ENCODE peak calls at places on chromosomes 2 and 18, in eight cellular contexts. One of them, this sample, is unnamed.

GRCh38 chr2:160308476-160308875 is 108.4 kb upstream of the ITGB6 start:
- DNase-seq in activated gamma-delta T cell treated with Interleukin-2 at 50 U/mL for 16 hours: no peak
- DNase-seq in posterior cingulate gyrus: no peak
- DNase-seq in left cardiac atrium: no peak
- DNase-seq in NCI-H748 treated with DMSO at 0.1 percent for 48 hours: no peak
- DNase-seq in DMS153: no peak
- DNase-seq in PC-9: no peak
- DNase-seq in psoas muscle: no peak
- DNase-seq in this sample: no peak

GRCh38 chr2:116582850-116583249 is 1231.6 kb upstream of the DDX18 start:
- DNase-seq in left cardiac atrium: no peak
- DNase-seq in DMS153: no peak
- DNase-seq in NCI-H748 treated with DMSO at 0.1 percent for 48 hours: no peak
- DNase-seq in posterior cingulate gyrus: no peak
- DNase-seq in psoas muscle: no peak
- DNase-seq in activated gamma-delta T cell treated with Interleukin-2 at 50 U/mL for 16 hours: no peak
- DNase-seq in PC-9: no peak
- DNase-seq in this sample: no peak

GRCh38 chr2:170371231-170371630 is 193.3 kb downstream of the MYO3B start:
- DNase-seq in activated gamma-delta T cell treated with Interleukin-2 at 50 U/mL for 16 hours: no peak
- DNase-seq in PC-9: no peak
- DNase-seq in NCI-H748 treated with DMSO at 0.1 percent for 48 hours: no peak
- DNase-seq in posterior cingulate gyrus: no peak
- DNase-seq in left cardiac atrium: no peak
- DNase-seq in DMS153: no peak
- DNase-seq in psoas muscle: no peak
- DNase-seq in this sample: no peak

GRCh38 chr2:28544915-28545589 is 49.2 kb downstream of the PLB1 start:
- DNase-seq in activated gamma-delta T cell treated with Interleukin-2 at 50 U/mL for 16 hours: no peak
- DNase-seq in psoas muscle: no peak
- DNase-seq in left cardiac atrium: no peak
- DNase-seq in PC-9: peak; percentile 82
- DNase-seq in NCI-H748 treated with DMSO at 0.1 percent for 48 hours: no peak
- DNase-seq in DMS153: no peak
- DNase-seq in posterior cingulate gyrus: no peak
- DNase-seq in this sample: no peak

GRCh38 chr18:52569492-52569891 is 229.5 kb downstream of the DCC start:
- DNase-seq in activated gamma-delta T cell treated with Interleukin-2 at 50 U/mL for 16 hours: no peak
- DNase-seq in PC-9: no peak
- DNase-seq in psoas muscle: no peak
- DNase-seq in DMS153: no peak
- DNase-seq in NCI-H748 treated with DMSO at 0.1 percent for 48 hours: no peak
- DNase-seq in posterior cingulate gyrus: no peak
- DNase-seq in left cardiac atrium: no peak
- DNase-seq in this sample: no peak

GRCh38 chr2:39024833-39025232 is 96.0 kb downstream of the SOS1 start:
- DNase-seq in activated gamma-delta T cell treated with Interleukin-2 at 50 U/mL for 16 hours: no peak
- DNase-seq in psoas muscle: no peak
- DNase-seq in PC-9: peak; percentile 73
- DNase-seq in NCI-H748 treated with DMSO at 0.1 percent for 48 hours: no peak
- DNase-seq in left cardiac atrium: no peak
- DNase-seq in posterior cingulate gyrus: no peak
- DNase-seq in DMS153: no peak
- DNase-seq in this sample: no peak

GRCh38 chr2:188158337-188159100 is 133.2 kb upstream of the GULP1 start:
- DNase-seq in NCI-H748 treated with DMSO at 0.1 percent for 48 hours: no peak
- DNase-seq in DMS153: no peak
- DNase-seq in activated gamma-delta T cell treated with Interleukin-2 at 50 U/mL for 16 hours: no peak
- DNase-seq in left cardiac atrium: no peak
- DNase-seq in posterior cingulate gyrus: no peak
- DNase-seq in psoas muscle: no peak
- DNase-seq in PC-9: no peak
- DNase-seq in this sample: no peak

GRCh38 chr2:23988371-23988770 is 21.5 kb upstream of the MFSD2B start:
- DNase-seq in posterior cingulate gyrus: no peak
- DNase-seq in PC-9: no peak
- DNase-seq in left cardiac atrium: no peak
- DNase-seq in activated gamma-delta T cell treated with Interleukin-2 at 50 U/mL for 16 hours: no peak
- DNase-seq in NCI-H748 treated with DMSO at 0.1 percent for 48 hours: no peak
- DNase-seq in DMS153: no peak
- DNase-seq in psoas muscle: no peak
- DNase-seq in this sample: no peak

GRCh38 chr18:13614701-13615288 is 111.6 kb downstream of the FAM210A start:
- DNase-seq in left cardiac atrium: peak; percentile 68
- DNase-seq in PC-9: no peak
- DNase-seq in activated gamma-delta T cell treated with Interleukin-2 at 50 U/mL for 16 hours: peak; percentile 38
- DNase-seq in NCI-H748 treated with DMSO at 0.1 percent for 48 hours: no peak
- DNase-seq in psoas muscle: peak; percentile 62
- DNase-seq in posterior cingulate gyrus: no peak
- DNase-seq in DMS153: no peak
- DNase-seq in this sample: no peak

GRCh38 chr2:238308177-238308576 is 12.1 kb upstream of the TRAF3IP1 start:
- DNase-seq in DMS153: no peak
- DNase-seq in posterior cingulate gyrus: no peak
- DNase-seq in psoas muscle: no peak
- DNase-seq in left cardiac atrium: no peak
- DNase-seq in NCI-H748 treated with DMSO at 0.1 percent for 48 hours: no peak
- DNase-seq in activated gamma-delta T cell treated with Interleukin-2 at 50 U/mL for 16 hours: no peak
- DNase-seq in PC-9: no peak
- DNase-seq in this sample: no peak

GRCh38 chr2:216299588-216299987 is 72.7 kb downstream of the MARCHF4 start:
- DNase-seq in PC-9: no peak
- DNase-seq in left cardiac atrium: no peak
- DNase-seq in NCI-H748 treated with DMSO at 0.1 percent for 48 hours: no peak
- DNase-seq in posterior cingulate gyrus: no peak
- DNase-seq in DMS153: no peak
- DNase-seq in activated gamma-delta T cell treated with Interleukin-2 at 50 U/mL for 16 hours: no peak
- DNase-seq in psoas muscle: no peak
- DNase-seq in this sample: no peak

GRCh38 chr2:64120928-64121327 is 23.3 kb downstream of the PELI1 start:
- DNase-seq in DMS153: no peak
- DNase-seq in psoas muscle: no peak
- DNase-seq in PC-9: no peak
- DNase-seq in NCI-H748 treated with DMSO at 0.1 percent for 48 hours: no peak
- DNase-seq in left cardiac atrium: no peak
- DNase-seq in posterior cingulate gyrus: no peak
- DNase-seq in activated gamma-delta T cell treated with Interleukin-2 at 50 U/mL for 16 hours: no peak
- DNase-seq in this sample: no peak

GRCh38 chr2:217151509-217152206 is 291.8 kb upstream of the TNP1 start:
- DNase-seq in left cardiac atrium: no peak
- DNase-seq in posterior cingulate gyrus: no peak
- DNase-seq in NCI-H748 treated with DMSO at 0.1 percent for 48 hours: no peak
- DNase-seq in activated gamma-delta T cell treated with Interleukin-2 at 50 U/mL for 16 hours: no peak
- DNase-seq in PC-9: no peak
- DNase-seq in DMS153: no peak
- DNase-seq in psoas muscle: no peak
- DNase-seq in this sample: no peak

GRCh38 chr2:200469708-200470600 is 39.9 kb downstream of the KCTD18 start:
- DNase-seq in left cardiac atrium: peak; percentile 35
- DNase-seq in DMS153: no peak
- DNase-seq in posterior cingulate gyrus: peak; percentile 70
- DNase-seq in activated gamma-delta T cell treated with Interleukin-2 at 50 U/mL for 16 hours: no peak
- DNase-seq in NCI-H748 treated with DMSO at 0.1 percent for 48 hours: no peak
- DNase-seq in PC-9: no peak
- DNase-seq in psoas muscle: peak; percentile 52
- DNase-seq in this sample: peak; percentile 40

GRCh38 chr2:163859951-163860350 is 124.1 kb upstream of the FIGN start:
- DNase-seq in activated gamma-delta T cell treated with Interleukin-2 at 50 U/mL for 16 hours: no peak
- DNase-seq in psoas muscle: no peak
- DNase-seq in left cardiac atrium: no peak
- DNase-seq in DMS153: no peak
- DNase-seq in posterior cingulate gyrus: no peak
- DNase-seq in PC-9: no peak
- DNase-seq in NCI-H748 treated with DMSO at 0.1 percent for 48 hours: no peak
- DNase-seq in this sample: no peak

GRCh38 chr2:156436477-156437085 is 402 bp downstream of the GPD2 start:
- DNase-seq in NCI-H748 treated with DMSO at 0.1 percent for 48 hours: no peak
- DNase-seq in psoas muscle: no peak
- DNase-seq in DMS153: no peak
- DNase-seq in PC-9: no peak
- DNase-seq in posterior cingulate gyrus: peak; percentile 14
- DNase-seq in activated gamma-delta T cell treated with Interleukin-2 at 50 U/mL for 16 hours: no peak
- DNase-seq in left cardiac atrium: no peak
- DNase-seq in this sample: no peak

GRCh38 chr18:55419132-55419938 is 168.7 kb downstream of the TCF4 start:
- DNase-seq in activated gamma-delta T cell treated with Interleukin-2 at 50 U/mL for 16 hours: no peak
- DNase-seq in left cardiac atrium: no peak
- DNase-seq in posterior cingulate gyrus: no peak
- DNase-seq in PC-9: no peak
- DNase-seq in DMS153: no peak
- DNase-seq in psoas muscle: no peak
- DNase-seq in NCI-H748 treated with DMSO at 0.1 percent for 48 hours: peak; percentile 50
- DNase-seq in this sample: no peak

GRCh38 chr2:139730197-139730596 is 950.0 kb upstream of the NXPH2 start:
- DNase-seq in activated gamma-delta T cell treated with Interleukin-2 at 50 U/mL for 16 hours: no peak
- DNase-seq in posterior cingulate gyrus: no peak
- DNase-seq in psoas muscle: no peak
- DNase-seq in PC-9: no peak
- DNase-seq in left cardiac atrium: no peak
- DNase-seq in NCI-H748 treated with DMSO at 0.1 percent for 48 hours: no peak
- DNase-seq in DMS153: no peak
- DNase-seq in this sample: no peak

GRCh38 chr2:230772189-230772588 is 59.5 kb downstream of the CAB39 start:
- DNase-seq in PC-9: no peak
- DNase-seq in activated gamma-delta T cell treated with Interleukin-2 at 50 U/mL for 16 hours: no peak
- DNase-seq in DMS153: no peak
- DNase-seq in psoas muscle: no peak
- DNase-seq in left cardiac atrium: no peak
- DNase-seq in posterior cingulate gyrus: no peak
- DNase-seq in NCI-H748 treated with DMSO at 0.1 percent for 48 hours: no peak
- DNase-seq in this sample: no peak

GRCh38 chr18:22223263-22223960 is 54.0 kb downstream of the GATA6 start:
- DNase-seq in activated gamma-delta T cell treated with Interleukin-2 at 50 U/mL for 16 hours: peak; percentile 6
- DNase-seq in NCI-H748 treated with DMSO at 0.1 percent for 48 hours: no peak
- DNase-seq in DMS153: peak; percentile 89
- DNase-seq in posterior cingulate gyrus: no peak
- DNase-seq in PC-9: peak; percentile 92
- DNase-seq in left cardiac atrium: peak; percentile 93
- DNase-seq in psoas muscle: peak; percentile 78
- DNase-seq in this sample: peak; percentile 93

GRCh38 chr2:23366720-23367119 is 18.3 kb upstream of the KLHL29 start:
- DNase-seq in activated gamma-delta T cell treated with Interleukin-2 at 50 U/mL for 16 hours: no peak
- DNase-seq in PC-9: peak; percentile 44
- DNase-seq in DMS153: no peak
- DNase-seq in psoas muscle: no peak
- DNase-seq in left cardiac atrium: no peak
- DNase-seq in NCI-H748 treated with DMSO at 0.1 percent for 48 hours: no peak
- DNase-seq in posterior cingulate gyrus: no peak
- DNase-seq in this sample: no peak

GRCh38 chr2:120957905-120958304 is 222.2 kb downstream of the GLI2 start:
- DNase-seq in NCI-H748 treated with DMSO at 0.1 percent for 48 hours: no peak
- DNase-seq in PC-9: no peak
- DNase-seq in psoas muscle: peak; percentile 66
- DNase-seq in activated gamma-delta T cell treated with Interleukin-2 at 50 U/mL for 16 hours: no peak
- DNase-seq in posterior cingulate gyrus: no peak
- DNase-seq in DMS153: no peak
- DNase-seq in left cardiac atrium: peak; percentile 61
- DNase-seq in this sample: no peak

GRCh38 chr2:196821195-196821594 is 12.0 kb upstream of the C2orf66 start:
- DNase-seq in NCI-H748 treated with DMSO at 0.1 percent for 48 hours: no peak
- DNase-seq in PC-9: no peak
- DNase-seq in activated gamma-delta T cell treated with Interleukin-2 at 50 U/mL for 16 hours: no peak
- DNase-seq in psoas muscle: no peak
- DNase-seq in DMS153: no peak
- DNase-seq in posterior cingulate gyrus: no peak
- DNase-seq in left cardiac atrium: no peak
- DNase-seq in this sample: no peak

GRCh38 chr18:43314931-43315330 is 37.6 kb upstream of the SYT4 start:
- DNase-seq in posterior cingulate gyrus: no peak
- DNase-seq in psoas muscle: no peak
- DNase-seq in activated gamma-delta T cell treated with Interleukin-2 at 50 U/mL for 16 hours: no peak
- DNase-seq in PC-9: no peak
- DNase-seq in DMS153: no peak
- DNase-seq in NCI-H748 treated with DMSO at 0.1 percent for 48 hours: no peak
- DNase-seq in left cardiac atrium: no peak
- DNase-seq in this sample: no peak

GRCh38 chr2:128958241-128958640 is 639.6 kb upstream of the HS6ST1 start:
- DNase-seq in NCI-H748 treated with DMSO at 0.1 percent for 48 hours: no peak
- DNase-seq in activated gamma-delta T cell treated with Interleukin-2 at 50 U/mL for 16 hours: no peak
- DNase-seq in psoas muscle: no peak
- DNase-seq in posterior cingulate gyrus: no peak
- DNase-seq in PC-9: no peak
- DNase-seq in DMS153: no peak
- DNase-seq in left cardiac atrium: no peak
- DNase-seq in this sample: no peak

GRCh38 chr2:101063352-101063751 is 61.3 kb downstream of the RPL31 start:
- DNase-seq in psoas muscle: no peak
- DNase-seq in posterior cingulate gyrus: no peak
- DNase-seq in activated gamma-delta T cell treated with Interleukin-2 at 50 U/mL for 16 hours: no peak
- DNase-seq in left cardiac atrium: no peak
- DNase-seq in NCI-H748 treated with DMSO at 0.1 percent for 48 hours: no peak
- DNase-seq in PC-9: no peak
- DNase-seq in DMS153: no peak
- DNase-seq in this sample: no peak

GRCh38 chr18:59864446-59864764 is 35.4 kb upstream of the PMAIP1 start:
- DNase-seq in PC-9: peak; percentile 64
- DNase-seq in activated gamma-delta T cell treated with Interleukin-2 at 50 U/mL for 16 hours: no peak
- DNase-seq in left cardiac atrium: no peak
- DNase-seq in psoas muscle: no peak
- DNase-seq in DMS153: no peak
- DNase-seq in NCI-H748 treated with DMSO at 0.1 percent for 48 hours: no peak
- DNase-seq in posterior cingulate gyrus: no peak
- DNase-seq in this sample: no peak

GRCh38 chr2:207136872-207137271 is 28.9 kb downstream of the KLF7 start:
- DNase-seq in posterior cingulate gyrus: no peak
- DNase-seq in left cardiac atrium: no peak
- DNase-seq in DMS153: no peak
- DNase-seq in psoas muscle: no peak
- DNase-seq in activated gamma-delta T cell treated with Interleukin-2 at 50 U/mL for 16 hours: no peak
- DNase-seq in PC-9: no peak
- DNase-seq in NCI-H748 treated with DMSO at 0.1 percent for 48 hours: no peak
- DNase-seq in this sample: no peak

GRCh38 chr2:66555511-66556324 is 120.8 kb downstream of the MEIS1 start:
- DNase-seq in DMS153: no peak
- DNase-seq in activated gamma-delta T cell treated with Interleukin-2 at 50 U/mL for 16 hours: no peak
- DNase-seq in NCI-H748 treated with DMSO at 0.1 percent for 48 hours: peak; percentile 38
- DNase-seq in psoas muscle: no peak
- DNase-seq in PC-9: no peak
- DNase-seq in posterior cingulate gyrus: no peak
- DNase-seq in left cardiac atrium: peak; percentile 41
- DNase-seq in this sample: no peak

GRCh38 chr18:42861259-42861658 is 254.2 kb downstream of the RIT2 start:
- DNase-seq in DMS153: no peak
- DNase-seq in activated gamma-delta T cell treated with Interleukin-2 at 50 U/mL for 16 hours: no peak
- DNase-seq in PC-9: no peak
- DNase-seq in posterior cingulate gyrus: no peak
- DNase-seq in psoas muscle: no peak
- DNase-seq in left cardiac atrium: no peak
- DNase-seq in NCI-H748 treated with DMSO at 0.1 percent for 48 hours: no peak
- DNase-seq in this sample: no peak

GRCh38 chr2:11667866-11668637 is 1.9 kb downstream of the NTSR2 start:
- DNase-seq in left cardiac atrium: no peak
- DNase-seq in DMS153: no peak
- DNase-seq in posterior cingulate gyrus: no peak
- DNase-seq in NCI-H748 treated with DMSO at 0.1 percent for 48 hours: no peak
- DNase-seq in PC-9: no peak
- DNase-seq in activated gamma-delta T cell treated with Interleukin-2 at 50 U/mL for 16 hours: no peak
- DNase-seq in psoas muscle: no peak
- DNase-seq in this sample: no peak